ENCODE peak calls at places on chromosomes 5 and 9, in nine cellular contexts. One of them, this sample, is unnamed.
A peak's percentile ranks its signal among the peaks of the same experiment; 100 is the strongest.

GRCh38 chr5:146026307-146027010 is 78.9 kb downstream of the PLAC8L1 start:
- DNase-seq in uterus: no peak
- DNase-seq in stimulated activated CD4-positive, alpha-beta T cell treated with anti-CD3 and anti-CD28 coated beads, Interleukin-2, amount 100 ng/mL, for 24 hours: no peak
- DNase-seq in activated CD4-positive, alpha-beta T cell treated with anti-CD3 and anti-CD28 coated beads, Interleukin-2, amount 50 U/mL, for 24 hours: no peak
- DNase-seq in endothelial cell: no peak
- DNase-seq in activated T-cell treated with anti-CD3 and anti-CD28 coated beads, Interleukin-2, amount 50 U/mL, for 72 hours: no peak
- DNase-seq in T-helper 1 cell: no peak
- DNase-seq in iris pigment epithelial cell: no peak
- DNase-seq in NCI-H1048: no peak
- DNase-seq in this sample: no peak

GRCh38 chr9:133171161-133171955 is 7.6 kb upstream of the GBGT1 start:
- DNase-seq in stimulated activated CD4-positive, alpha-beta T cell treated with anti-CD3 and anti-CD28 coated beads, Interleukin-2, amount 100 ng/mL, for 24 hours: no peak
- DNase-seq in iris pigment epithelial cell: no peak
- DNase-seq in endothelial cell: no peak
- DNase-seq in NCI-H1048: no peak
- DNase-seq in activated CD4-positive, alpha-beta T cell treated with anti-CD3 and anti-CD28 coated beads, Interleukin-2, amount 50 U/mL, for 24 hours: no peak
- DNase-seq in activated T-cell treated with anti-CD3 and anti-CD28 coated beads, Interleukin-2, amount 50 U/mL, for 72 hours: no peak
- DNase-seq in uterus: no peak
- DNase-seq in T-helper 1 cell: no peak
- DNase-seq in this sample: no peak

GRCh38 chr9:79769476-79770275 is 197.9 kb downstream of the TLE4 start:
- DNase-seq in NCI-H1048: no peak
- DNase-seq in iris pigment epithelial cell: no peak
- DNase-seq in stimulated activated CD4-positive, alpha-beta T cell treated with anti-CD3 and anti-CD28 coated beads, Interleukin-2, amount 100 ng/mL, for 24 hours: no peak
- DNase-seq in activated T-cell treated with anti-CD3 and anti-CD28 coated beads, Interleukin-2, amount 50 U/mL, for 72 hours: no peak
- DNase-seq in uterus: no peak
- DNase-seq in endothelial cell: no peak
- DNase-seq in activated CD4-positive, alpha-beta T cell treated with anti-CD3 and anti-CD28 coated beads, Interleukin-2, amount 50 U/mL, for 24 hours: no peak
- DNase-seq in T-helper 1 cell: no peak
- DNase-seq in this sample: no peak

GRCh38 chr9:114221706-114222465 is 66.5 kb downstream of the COL27A1 start:
- DNase-seq in T-helper 1 cell: no peak
- DNase-seq in activated CD4-positive, alpha-beta T cell treated with anti-CD3 and anti-CD28 coated beads, Interleukin-2, amount 50 U/mL, for 24 hours: no peak
- DNase-seq in endothelial cell: no peak
- DNase-seq in NCI-H1048: no peak
- DNase-seq in activated T-cell treated with anti-CD3 and anti-CD28 coated beads, Interleukin-2, amount 50 U/mL, for 72 hours: no peak
- DNase-seq in iris pigment epithelial cell: peak; percentile 47
- DNase-seq in uterus: no peak
- DNase-seq in stimulated activated CD4-positive, alpha-beta T cell treated with anti-CD3 and anti-CD28 coated beads, Interleukin-2, amount 100 ng/mL, for 24 hours: no peak
- DNase-seq in this sample: no peak

GRCh38 chr9:129703121-129703520 is 37.7 kb downstream of the PRRX2 start:
- DNase-seq in stimulated activated CD4-positive, alpha-beta T cell treated with anti-CD3 and anti-CD28 coated beads, Interleukin-2, amount 100 ng/mL, for 24 hours: no peak
- DNase-seq in T-helper 1 cell: no peak
- DNase-seq in endothelial cell: no peak
- DNase-seq in iris pigment epithelial cell: no peak
- DNase-seq in activated T-cell treated with anti-CD3 and anti-CD28 coated beads, Interleukin-2, amount 50 U/mL, for 72 hours: no peak
- DNase-seq in NCI-H1048: no peak
- DNase-seq in activated CD4-positive, alpha-beta T cell treated with anti-CD3 and anti-CD28 coated beads, Interleukin-2, amount 50 U/mL, for 24 hours: no peak
- DNase-seq in uterus: no peak
- DNase-seq in this sample: no peak

GRCh38 chr5:15500326-15500958 is 462 bp downstream of the FBXL7 start:
- DNase-seq in endothelial cell: peak; percentile 51
- DNase-seq in activated T-cell treated with anti-CD3 and anti-CD28 coated beads, Interleukin-2, amount 50 U/mL, for 72 hours: no peak
- DNase-seq in iris pigment epithelial cell: peak; percentile 43
- DNase-seq in uterus: peak; percentile 60
- DNase-seq in NCI-H1048: no peak
- DNase-seq in stimulated activated CD4-positive, alpha-beta T cell treated with anti-CD3 and anti-CD28 coated beads, Interleukin-2, amount 100 ng/mL, for 24 hours: no peak
- DNase-seq in activated CD4-positive, alpha-beta T cell treated with anti-CD3 and anti-CD28 coated beads, Interleukin-2, amount 50 U/mL, for 24 hours: no peak
- DNase-seq in T-helper 1 cell: no peak
- DNase-seq in this sample: peak; percentile 30

GRCh38 chr9:18394847-18395355 is 79.1 kb upstream of the ADAMTSL1 start:
- DNase-seq in activated T-cell treated with anti-CD3 and anti-CD28 coated beads, Interleukin-2, amount 50 U/mL, for 72 hours: no peak
- DNase-seq in iris pigment epithelial cell: no peak
- DNase-seq in uterus: no peak
- DNase-seq in T-helper 1 cell: no peak
- DNase-seq in activated CD4-positive, alpha-beta T cell treated with anti-CD3 and anti-CD28 coated beads, Interleukin-2, amount 50 U/mL, for 24 hours: no peak
- DNase-seq in NCI-H1048: no peak
- DNase-seq in stimulated activated CD4-positive, alpha-beta T cell treated with anti-CD3 and anti-CD28 coated beads, Interleukin-2, amount 100 ng/mL, for 24 hours: no peak
- DNase-seq in endothelial cell: no peak
- DNase-seq in this sample: no peak

GRCh38 chr5:126462239-126463014 is 39.2 kb downstream of the GRAMD2B start:
- DNase-seq in activated T-cell treated with anti-CD3 and anti-CD28 coated beads, Interleukin-2, amount 50 U/mL, for 72 hours: no peak
- DNase-seq in T-helper 1 cell: no peak
- DNase-seq in endothelial cell: no peak
- DNase-seq in iris pigment epithelial cell: peak; percentile 73
- DNase-seq in stimulated activated CD4-positive, alpha-beta T cell treated with anti-CD3 and anti-CD28 coated beads, Interleukin-2, amount 100 ng/mL, for 24 hours: no peak
- DNase-seq in uterus: peak; percentile 57
- DNase-seq in activated CD4-positive, alpha-beta T cell treated with anti-CD3 and anti-CD28 coated beads, Interleukin-2, amount 50 U/mL, for 24 hours: no peak
- DNase-seq in NCI-H1048: no peak
- DNase-seq in this sample: peak; percentile 44

GRCh38 chr9:102669220-102669619 is 325.9 kb upstream of the CYLC2 start:
- DNase-seq in endothelial cell: no peak
- DNase-seq in T-helper 1 cell: no peak
- DNase-seq in uterus: no peak
- DNase-seq in activated CD4-positive, alpha-beta T cell treated with anti-CD3 and anti-CD28 coated beads, Interleukin-2, amount 50 U/mL, for 24 hours: no peak
- DNase-seq in stimulated activated CD4-positive, alpha-beta T cell treated with anti-CD3 and anti-CD28 coated beads, Interleukin-2, amount 100 ng/mL, for 24 hours: no peak
- DNase-seq in activated T-cell treated with anti-CD3 and anti-CD28 coated beads, Interleukin-2, amount 50 U/mL, for 72 hours: no peak
- DNase-seq in iris pigment epithelial cell: no peak
- DNase-seq in NCI-H1048: no peak
- DNase-seq in this sample: no peak

GRCh38 chr5:109410389-109411174 is 808 bp upstream of the PJA2 start:
- DNase-seq in activated T-cell treated with anti-CD3 and anti-CD28 coated beads, Interleukin-2, amount 50 U/mL, for 72 hours: peak; percentile 34
- DNase-seq in uterus: peak; percentile 85
- DNase-seq in activated CD4-positive, alpha-beta T cell treated with anti-CD3 and anti-CD28 coated beads, Interleukin-2, amount 50 U/mL, for 24 hours: peak; percentile 9
- DNase-seq in T-helper 1 cell: peak; percentile 28
- DNase-seq in iris pigment epithelial cell: peak; percentile 86
- DNase-seq in stimulated activated CD4-positive, alpha-beta T cell treated with anti-CD3 and anti-CD28 coated beads, Interleukin-2, amount 100 ng/mL, for 24 hours: peak; percentile 26
- DNase-seq in NCI-H1048: no peak
- DNase-seq in endothelial cell: peak; percentile 65
- DNase-seq in this sample: peak; percentile 86

GRCh38 chr5:61523072-61523471 is 191.0 kb downstream of the ZSWIM6 start:
- DNase-seq in stimulated activated CD4-positive, alpha-beta T cell treated with anti-CD3 and anti-CD28 coated beads, Interleukin-2, amount 100 ng/mL, for 24 hours: no peak
- DNase-seq in NCI-H1048: no peak
- DNase-seq in endothelial cell: no peak
- DNase-seq in uterus: no peak
- DNase-seq in T-helper 1 cell: no peak
- DNase-seq in activated CD4-positive, alpha-beta T cell treated with anti-CD3 and anti-CD28 coated beads, Interleukin-2, amount 50 U/mL, for 24 hours: no peak
- DNase-seq in activated T-cell treated with anti-CD3 and anti-CD28 coated beads, Interleukin-2, amount 50 U/mL, for 72 hours: no peak
- DNase-seq in iris pigment epithelial cell: no peak
- DNase-seq in this sample: no peak